ENCODE peak calls at places on chromosomes 11 and 22, in eight cellular contexts. W is uterus, N is MM.1S, I is Panc1, O is adrenal gland, Z is cardiac muscle cell, D is upper lobe of right lung, G is nephron progenitor cell. T is an unnamed sample.

GRCh38 chr22:35993048-35993714 is 35.4 kb downstream of the RBFOX2 start:
- DNase-seq in W (no peak), N (no peak), I (no peak), O (no peak), Z (no peak), D (no peak), G (no peak), T (no peak)

GRCh38 chr22:38180841-38181452 is 683 bp downstream of the PLA2G6 start:
- DNase-seq in W (no peak), N (peak), I (no peak), O (peak), Z (no peak), D (peak), G (no peak), T (no peak)

GRCh38 chr11:96761451-96761850 is 371.6 kb downstream of the JRKL start:
- DNase-seq in W (no peak), N (no peak), I (no peak), O (no peak), Z (no peak), D (no peak), G (no peak), T (no peak)

GRCh38 chr11:16160146-16160545 is 196.2 kb downstream of the SOX6 start:
- DNase-seq in W (no peak), N (no peak), I (no peak), O (no peak), Z (peak), D (no peak), G (peak), T (no peak)

GRCh38 chr11:9263840-9264380 is 1.2 kb downstream of the DENND5A start:
- DNase-seq in W (no peak), N (peak), I (no peak), O (peak), Z (no peak), D (no peak), G (no peak), T (peak)

GRCh38 chr22:36775589-36775965 is 342 bp downstream of the IFT27 start:
- DNase-seq in W (peak), N (peak), I (no peak), O (peak), Z (peak), D (no peak), G (peak), T (peak)

GRCh38 chr11:10072142-10072541 is 221.9 kb downstream of the SBF2 start:
- DNase-seq in W (no peak), N (no peak), I (no peak), O (no peak), Z (no peak), D (no peak), G (no peak), T (no peak)

GRCh38 chr11:63919267-63920125 is 2.5 kb upstream of the RCOR2 start:
- DNase-seq in W (no peak), N (no peak), I (no peak), O (no peak), Z (peak), D (no peak), G (peak), T (no peak)

GRCh38 chr22:49724030-49724892 is 103.4 kb downstream of the BRD1 start:
- DNase-seq in W (no peak), N (no peak), I (no peak), O (no peak), Z (no peak), D (peak), G (no peak), T (no peak)

GRCh38 chr11:40445391-40445790 is 1014.1 kb downstream of the LRRC4C start:
- DNase-seq in W (no peak), N (no peak), I (no peak), O (no peak), Z (no peak), D (no peak), G (no peak), T (no peak)

GRCh38 chr11:103929168-103929903 is 107.1 kb upstream of the DDI1 start:
- DNase-seq in W (no peak), N (peak), I (no peak), O (no peak), Z (peak), D (no peak), G (no peak), T (peak)

GRCh38 chr11:66316849-66317251 is at the start of gene CD248:
- DNase-seq in W (peak), N (no peak), I (no peak), O (no peak), Z (peak), D (peak), G (peak), T (no peak)

GRCh38 chr11:129266536-129266935 is 74.4 kb upstream of the ARHGAP32 start:
- DNase-seq in W (no peak), N (no peak), I (no peak), O (no peak), Z (no peak), D (no peak), G (no peak), T (no peak)

GRCh38 chr11:108223449-108224149 is 732 bp downstream of the ATM start:
- DNase-seq in W (peak), N (peak), I (no peak), O (no peak), Z (no peak), D (no peak), G (no peak), T (peak)

GRCh38 chr22:35930933-35931332 is 97.7 kb downstream of the RBFOX2 start:
- DNase-seq in W (peak), N (peak), I (peak), O (peak), Z (peak), D (no peak), G (no peak), T (peak)

GRCh38 chr22:36258750-36259619 is 6.1 kb downstream of the APOL1 start:
- DNase-seq in W (peak), N (peak), I (no peak), O (no peak), Z (peak), D (no peak), G (peak), T (peak)

GRCh38 chr22:29130490-29130889 is 57.7 kb downstream of the KREMEN1 start:
- DNase-seq in W (no peak), N (no peak), I (no peak), O (no peak), Z (no peak), D (no peak), G (no peak), T (no peak)

GRCh38 chr11:111521132-111521531 is 6.6 kb downstream of the HOATZ start:
- DNase-seq in W (no peak), N (no peak), I (no peak), O (no peak), Z (no peak), D (no peak), G (no peak), T (no peak)

GRCh38 chr22:36180038-36180880 is 19.7 kb upstream of the APOL3 start:
- DNase-seq in W (peak), N (peak), I (peak), O (peak), Z (peak), D (peak), G (peak), T (peak)

GRCh38 chr11:64647019-64647805 is 56.2 kb downstream of the SLC22A12 start:
- DNase-seq in W (no peak), N (no peak), I (no peak), O (no peak), Z (no peak), D (no peak), G (no peak), T (no peak)

GRCh38 chr22:16970446-16970845 is 37.6 kb downstream of the GAB4 start:
- DNase-seq in W (no peak), N (no peak), I (no peak), O (no peak), Z (no peak), D (no peak), G (no peak), T (no peak)

GRCh38 chr22:39306456-39307361 is 12.7 kb downstream of the RPL3 start:
- DNase-seq in W (no peak), N (peak), I (no peak), O (peak), Z (peak), D (no peak), G (peak), T (no peak)

GRCh38 chr11:83206771-83207413 is 13.4 kb downstream of the ANKRD42 start:
- DNase-seq in W (no peak), N (no peak), I (no peak), O (no peak), Z (no peak), D (no peak), G (no peak), T (no peak)

GRCh38 chr11:3865388-3866193 is 10.1 kb downstream of the STIM1 start:
- DNase-seq in W (no peak), N (no peak), I (no peak), O (no peak), Z (peak), D (no peak), G (no peak), T (no peak)

GRCh38 chr22:24402460-24403192 is 24.8 kb upstream of the ADORA2A start:
- DNase-seq in W (peak), N (no peak), I (peak), O (peak), Z (peak), D (no peak), G (no peak), T (peak)

GRCh38 chr11:12052676-12053605 is 44.5 kb upstream of the DKK3 start:
- DNase-seq in W (no peak), N (no peak), I (no peak), O (no peak), Z (no peak), D (no peak), G (no peak), T (no peak)

GRCh38 chr22:27682438-27682837 is 119.1 kb downstream of the MN1 start:
- DNase-seq in W (no peak), N (no peak), I (no peak), O (no peak), Z (peak), D (no peak), G (peak), T (no peak)
- TF ChIP-seq CTCF in W (no peak), N (no peak), I (peak), O (no peak), Z (peak), D (no peak), G (peak), T (no peak)

GRCh38 chr11:14186376-14186775 is 172.6 kb downstream of the RRAS2 start:
- DNase-seq in W (no peak), N (no peak), I (no peak), O (no peak), Z (no peak), D (no peak), G (no peak), T (no peak)

GRCh38 chr11:14189874-14190273 is 169.1 kb downstream of the RRAS2 start:
- DNase-seq in W (peak), N (no peak), I (no peak), O (peak), Z (no peak), D (no peak), G (no peak), T (no peak)

GRCh38 chr11:14193644-14194043 is 165.3 kb downstream of the RRAS2 start:
- DNase-seq in W (no peak), N (no peak), I (no peak), O (no peak), Z (no peak), D (no peak), G (no peak), T (no peak)

GRCh38 chr11:14185461-14185860 is 173.5 kb downstream of the RRAS2 start:
- DNase-seq in W (no peak), N (no peak), I (no peak), O (no peak), Z (no peak), D (no peak), G (no peak), T (no peak)

DNA sequence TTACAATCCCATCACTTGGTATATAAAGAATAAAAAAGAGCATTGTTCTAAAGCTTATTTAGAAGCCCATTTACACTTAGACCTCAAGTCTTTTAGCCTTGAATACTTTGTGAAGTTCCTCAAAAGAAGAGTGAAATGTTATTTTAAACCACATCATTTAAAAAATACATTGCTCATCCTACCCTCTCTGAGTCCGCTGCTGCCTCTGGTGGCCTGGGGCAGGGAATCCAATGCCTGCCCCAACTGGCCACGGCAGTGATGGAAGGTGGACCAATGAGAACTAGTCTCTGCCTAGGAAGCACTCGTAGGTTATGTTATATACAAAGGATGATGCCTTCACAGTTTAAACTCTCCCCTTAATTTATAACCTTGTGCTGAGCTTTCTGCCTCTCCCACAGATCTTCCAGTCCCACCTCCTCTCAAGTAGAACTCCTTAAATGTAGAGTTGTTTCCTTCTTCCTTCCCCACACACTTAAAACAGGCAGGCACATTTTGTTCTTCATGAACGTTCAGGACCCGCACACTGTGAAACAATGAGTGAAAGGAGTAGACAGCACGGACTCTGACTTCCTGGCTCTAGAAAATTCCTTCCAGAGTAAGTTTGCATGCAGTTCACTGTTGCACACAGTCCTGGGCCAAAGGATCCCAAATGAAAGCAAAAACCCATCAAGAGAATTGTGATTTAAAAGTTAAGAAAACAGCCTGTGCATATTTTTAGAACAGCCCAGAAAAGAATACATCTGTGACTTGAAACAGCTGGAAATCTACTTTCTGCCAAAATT is 167.8 kb downstream of the RRAS2 start:
- DNase-seq in W (no peak), N (peak), I (no peak), O (no peak), Z (no peak), D (no peak), G (no peak), T (no peak)
- TF ChIP-seq CTCF in W (no peak), N (no peak), I (no peak), O (no peak), Z (no peak), D (no peak), G (no peak), T (no peak)

DNA sequence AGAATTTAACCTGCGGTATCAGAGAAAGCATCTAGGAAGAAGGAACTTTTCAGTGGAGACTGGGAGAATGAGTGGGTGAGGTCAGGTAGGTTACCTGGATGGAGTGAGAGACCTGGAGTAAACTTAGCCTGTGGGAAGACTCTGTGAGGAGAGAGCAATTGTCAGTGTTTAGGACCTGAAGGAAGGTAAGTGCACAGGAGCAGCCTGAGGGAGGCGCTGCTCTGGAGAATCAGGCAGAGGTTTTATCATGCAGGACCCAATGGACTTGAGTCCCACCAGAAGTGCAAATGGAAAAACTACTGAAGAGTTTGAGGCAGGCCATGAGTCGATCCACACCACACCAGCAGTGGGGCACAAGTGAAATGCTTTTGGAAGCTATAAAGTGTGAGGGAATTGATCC is 10.6 kb upstream of the IFTAP start:
- DNase-seq in W (no peak), N (no peak), I (no peak), O (no peak), Z (no peak), D (no peak), G (no peak), T (no peak)
- TF ChIP-seq CTCF in W (no peak), N (no peak), I (no peak), O (no peak), Z (no peak), D (no peak), G (no peak), T (no peak)

DNA sequence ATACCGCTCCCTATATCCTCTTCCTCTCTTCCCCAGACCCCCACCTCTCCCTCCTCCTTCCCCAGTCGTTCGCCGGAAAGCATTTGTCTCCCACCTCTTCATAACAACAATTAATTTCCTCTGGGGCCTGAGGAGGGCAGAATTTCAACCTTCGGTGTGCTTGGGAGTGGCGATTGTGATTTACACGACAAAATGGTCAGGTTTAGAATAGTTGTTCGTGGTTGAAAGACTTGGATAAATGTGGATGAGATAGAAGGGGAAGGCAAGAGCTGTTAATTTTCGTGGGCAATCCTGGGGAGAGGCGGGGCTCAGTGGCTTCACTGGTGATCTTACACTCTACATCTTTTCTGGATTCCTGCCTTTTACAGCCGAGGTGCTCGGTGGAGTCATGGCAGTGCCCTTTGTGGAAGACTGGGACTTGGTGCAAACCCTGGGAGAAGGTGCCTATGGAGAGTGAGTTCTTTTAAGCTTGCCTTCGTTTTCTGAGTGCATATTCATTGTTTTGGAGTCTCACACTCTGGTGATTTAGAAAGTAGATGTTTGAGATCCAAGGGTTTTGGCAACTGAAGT is 1.5 kb downstream of the CHEK1 start:
- DNase-seq in W (no peak), N (peak), I (peak), O (peak), Z (peak), D (no peak), G (no peak), T (peak)
- TF ChIP-seq CTCF in W (no peak), N (peak), I (peak), O (no peak), Z (peak), D (no peak), G (no peak), T (peak)

GRCh38 chr11:85945296-85945695 is 90.1 kb downstream of the CCDC83 start:
- DNase-seq in W (no peak), N (no peak), I (no peak), O (no peak), Z (no peak), D (no peak), G (no peak), T (no peak)

GRCh38 chr11:85945788-85946187 is 90.6 kb downstream of the CCDC83 start:
- DNase-seq in W (no peak), N (no peak), I (no peak), O (no peak), Z (no peak), D (no peak), G (no peak), T (no peak)

GRCh38 chr11:85948884-85949283 is 93.7 kb downstream of the CCDC83 start:
- DNase-seq in W (no peak), N (no peak), I (no peak), O (no peak), Z (no peak), D (no peak), G (no peak), T (no peak)

GRCh38 chr11:85947431-85948272 is 92.5 kb downstream of the CCDC83 start:
- DNase-seq in W (peak), N (peak), I (peak), O (peak), Z (no peak), D (no peak), G (no peak), T (peak)

GRCh38 chr11:85946221-85946620 is 91.0 kb downstream of the CCDC83 start:
- DNase-seq in W (no peak), N (no peak), I (no peak), O (no peak), Z (no peak), D (no peak), G (no peak), T (no peak)
- TF ChIP-seq CTCF in W (no peak), N (no peak), I (no peak), O (no peak), Z (no peak), D (no peak), G (no peak), T (no peak)

DNA sequence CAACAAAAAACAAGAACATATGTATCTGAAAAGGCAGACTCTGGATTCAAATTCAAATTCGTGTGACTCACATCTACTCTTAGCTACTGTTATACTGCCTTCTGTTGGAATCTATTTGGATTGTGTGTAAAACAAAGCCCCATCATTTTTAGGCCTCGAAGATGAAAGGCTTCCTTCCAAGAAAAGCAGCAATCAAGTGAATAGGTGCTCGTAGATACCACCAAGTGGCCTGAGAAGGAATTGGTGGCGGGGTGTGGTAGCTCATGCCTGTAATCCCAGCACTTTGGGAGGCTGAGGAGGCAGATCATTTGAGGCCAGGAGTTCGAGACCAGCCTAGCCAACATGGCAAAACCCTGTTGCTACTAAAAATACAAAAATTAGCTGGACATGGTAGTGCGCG is 4.2 kb downstream of the GRAMD1B start:
- DNase-seq in W (no peak), N (peak), I (no peak), O (peak), Z (no peak), D (no peak), G (no peak), T (peak)
- TF ChIP-seq CTCF in W (no peak), N (peak), I (peak), O (peak), Z (peak), D (no peak), G (no peak), T (peak)

GRCh38 chr11:59102259-59102765 is 4.7 kb upstream of the FAM111B start:
- DNase-seq in W (peak), N (peak), I (peak), O (peak), Z (peak), D (peak), G (peak), T (peak)

GRCh38 chr11:59112494-59112893 is 5.5 kb downstream of the FAM111B start:
- DNase-seq in W (no peak), N (no peak), I (no peak), O (no peak), Z (no peak), D (no peak), G (no peak), T (no peak)

GRCh38 chr11:59106363-59107336 is at the start of gene FAM111B:
- DNase-seq in W (peak), N (peak), I (peak), O (peak), Z (peak), D (peak), G (peak), T (peak)
- TF ChIP-seq CTCF in W (no peak), N (no peak), I (no peak), O (no peak), Z (no peak), D (no peak), G (no peak), T (peak)

GRCh38 chr22:45980776-45981175 is 3.8 kb upstream of the WNT7B start:
- DNase-seq in W (no peak), N (no peak), I (no peak), O (no peak), Z (no peak), D (no peak), G (no peak), T (no peak)
- TF ChIP-seq CTCF in W (no peak), N (no peak), I (no peak), O (no peak), Z (no peak), D (no peak), G (no peak), T (no peak)

T was measured in GM10248.